ENCODE peak calls at places on chromosomes 11 and 22, in four cellular contexts. One of them, this sample, is unnamed.

GRCh38 chr11:125275905-125276634 is 111.5 kb downstream of the PKNOX2 start:
- DNase-seq in body of pancreas: no peak
- DNase-seq in heart left ventricle: no peak
- DNase-seq in ovary: no peak
- DNase-seq in this sample: no peak

GRCh38 chr11:1162498-1163311 is 5.0 kb downstream of the MUC5AC start:
- DNase-seq in ovary: no peak
- DNase-seq in heart left ventricle: peak; percentile 29
- DNase-seq in body of pancreas: no peak
- DNase-seq in this sample: peak; percentile 1

GRCh38 chr11:849951-850776 is 7.5 kb downstream of the TSPAN4 start:
- DNase-seq in body of pancreas: no peak
- DNase-seq in heart left ventricle: no peak
- DNase-seq in ovary: no peak
- DNase-seq in this sample: no peak

GRCh38 chr11:19959697-19960096 is 200.6 kb downstream of the DBX1 start:
- DNase-seq in heart left ventricle: no peak
- DNase-seq in ovary: no peak
- DNase-seq in body of pancreas: no peak
- DNase-seq in this sample: no peak

GRCh38 chr11:71251159-71251721 is 1.1 kb downstream of the SHANK2 start:
- DNase-seq in ovary: no peak
- DNase-seq in body of pancreas: peak; percentile 70
- DNase-seq in heart left ventricle: no peak
- DNase-seq in this sample: no peak

GRCh38 chr22:43490311-43490710 is 78.5 kb downstream of the MPPED1 start:
- DNase-seq in heart left ventricle: no peak
- DNase-seq in body of pancreas: no peak
- DNase-seq in ovary: no peak
- DNase-seq in this sample: no peak

GRCh38 chr11:19428206-19429001 is 187.7 kb upstream of the E2F8 start:
- DNase-seq in body of pancreas: no peak
- DNase-seq in heart left ventricle: no peak
- DNase-seq in ovary: no peak
- DNase-seq in this sample: no peak

GRCh38 chr22:37862570-37863325 is 13.5 kb downstream of the EIF3L start:
- DNase-seq in ovary: no peak
- DNase-seq in body of pancreas: no peak
- DNase-seq in heart left ventricle: no peak
- DNase-seq in this sample: no peak

GRCh38 chr11:77322506-77322905 is 21.0 kb upstream of the GDPD4 start:
- DNase-seq in ovary: peak; percentile 38
- DNase-seq in heart left ventricle: no peak
- DNase-seq in body of pancreas: peak; percentile 39
- DNase-seq in this sample: no peak

GRCh38 chr11:60633645-60634044 is 65.8 kb upstream of the MS4A8 start:
- DNase-seq in heart left ventricle: no peak
- DNase-seq in ovary: no peak
- DNase-seq in body of pancreas: no peak
- DNase-seq in this sample: no peak

GRCh38 chr11:73578786-73579185 is 19.1 kb downstream of the FAM168A start:
- DNase-seq in heart left ventricle: no peak
- DNase-seq in body of pancreas: no peak
- DNase-seq in ovary: no peak
- DNase-seq in this sample: no peak

GRCh38 chr11:129787518-129787917 is 28.1 kb upstream of the TMEM45B start:
- DNase-seq in heart left ventricle: no peak
- DNase-seq in body of pancreas: no peak
- DNase-seq in ovary: no peak
- DNase-seq in this sample: no peak

GRCh38 chr11:120137187-120137610 is 714 bp downstream of the TRIM29 start:
- DNase-seq in body of pancreas: peak; percentile 7
- DNase-seq in heart left ventricle: no peak
- DNase-seq in ovary: no peak
- DNase-seq in this sample: peak; percentile 8

GRCh38 chr22:50713571-50714056 is 24.4 kb upstream of the ACR start:
- DNase-seq in body of pancreas: no peak
- DNase-seq in ovary: no peak
- DNase-seq in heart left ventricle: peak; percentile 44
- DNase-seq in this sample: no peak

GRCh38 chr11:3971756-3972404 is 116.4 kb downstream of the STIM1 start:
- DNase-seq in heart left ventricle: no peak
- DNase-seq in body of pancreas: no peak
- DNase-seq in ovary: no peak
- DNase-seq in this sample: no peak

GRCh38 chr22:24337894-24338645 is 67.4 kb downstream of the SPECC1L start:
- DNase-seq in heart left ventricle: no peak
- DNase-seq in body of pancreas: no peak
- DNase-seq in ovary: no peak
- DNase-seq in this sample: no peak

GRCh38 chr11:25566298-25567200 is 765.4 kb upstream of the ANO3 start:
- DNase-seq in heart left ventricle: no peak
- DNase-seq in ovary: peak; percentile 21
- DNase-seq in body of pancreas: no peak
- DNase-seq in this sample: peak; percentile 12

GRCh38 chr22:23137905-23138520 is 3.8 kb downstream of the RSPH14 start:
- DNase-seq in body of pancreas: no peak
- DNase-seq in heart left ventricle: no peak
- DNase-seq in ovary: no peak
- DNase-seq in this sample: no peak

GRCh38 chr11:5204787-5205186 is 4.3 kb upstream of the OR51V1 start:
- DNase-seq in body of pancreas: no peak
- DNase-seq in heart left ventricle: no peak
- DNase-seq in ovary: no peak
- DNase-seq in this sample: no peak

GRCh38 chr11:16126361-16126760 is 230.0 kb downstream of the SOX6 start:
- DNase-seq in body of pancreas: no peak
- DNase-seq in ovary: no peak
- DNase-seq in heart left ventricle: no peak
- DNase-seq in this sample: no peak

GRCh38 chr22:25714739-25715138 is 27.2 kb upstream of the MYO18B start:
- DNase-seq in body of pancreas: no peak
- DNase-seq in ovary: no peak
- DNase-seq in heart left ventricle: no peak
- DNase-seq in this sample: no peak

GRCh38 chr11:112613051-112613972 is 347.9 kb upstream of the NCAM1 start:
- DNase-seq in ovary: no peak
- DNase-seq in body of pancreas: peak; percentile 68
- DNase-seq in heart left ventricle: no peak
- DNase-seq in this sample: peak; percentile 36

GRCh38 chr22:37626144-37626543 is 13.3 kb upstream of the SH3BP1 start:
- DNase-seq in ovary: peak; percentile 91
- DNase-seq in heart left ventricle: peak; percentile 82
- DNase-seq in body of pancreas: no peak
- DNase-seq in this sample: peak; percentile 92

GRCh38 chr11:26187639-26188038 is 144.3 kb upstream of the ANO3 start:
- DNase-seq in heart left ventricle: no peak
- DNase-seq in ovary: no peak
- DNase-seq in body of pancreas: no peak
- DNase-seq in this sample: no peak

GRCh38 chr11:45025716-45026492 is 75.2 kb upstream of the TP53I11 start:
- DNase-seq in ovary: no peak
- DNase-seq in body of pancreas: no peak
- DNase-seq in heart left ventricle: peak; percentile 82
- DNase-seq in this sample: peak; percentile 37

GRCh38 chr11:35166369-35167360 is 27.7 kb downstream of the CD44 start:
- DNase-seq in ovary: no peak
- DNase-seq in heart left ventricle: no peak
- DNase-seq in body of pancreas: no peak
- DNase-seq in this sample: no peak

GRCh38 chr22:41826430-41827383 is 6.2 kb upstream of the SREBF2 start:
- DNase-seq in heart left ventricle: no peak
- DNase-seq in body of pancreas: peak; percentile 27
- DNase-seq in ovary: peak; percentile 22
- DNase-seq in this sample: no peak

GRCh38 chr22:49023161-49023878 is 804.4 kb downstream of the BRD1 start:
- DNase-seq in body of pancreas: no peak
- DNase-seq in ovary: no peak
- DNase-seq in heart left ventricle: peak; percentile 47
- DNase-seq in this sample: no peak

GRCh38 chr11:100929377-100929776 is 200.2 kb downstream of the PGR start:
- DNase-seq in body of pancreas: no peak
- DNase-seq in ovary: no peak
- DNase-seq in heart left ventricle: no peak
- DNase-seq in this sample: no peak

GRCh38 chr11:64891215-64891848 is 12.9 kb upstream of the EHD1 start:
- DNase-seq in ovary: no peak
- DNase-seq in body of pancreas: no peak
- DNase-seq in heart left ventricle: no peak
- DNase-seq in this sample: no peak

DNA sequence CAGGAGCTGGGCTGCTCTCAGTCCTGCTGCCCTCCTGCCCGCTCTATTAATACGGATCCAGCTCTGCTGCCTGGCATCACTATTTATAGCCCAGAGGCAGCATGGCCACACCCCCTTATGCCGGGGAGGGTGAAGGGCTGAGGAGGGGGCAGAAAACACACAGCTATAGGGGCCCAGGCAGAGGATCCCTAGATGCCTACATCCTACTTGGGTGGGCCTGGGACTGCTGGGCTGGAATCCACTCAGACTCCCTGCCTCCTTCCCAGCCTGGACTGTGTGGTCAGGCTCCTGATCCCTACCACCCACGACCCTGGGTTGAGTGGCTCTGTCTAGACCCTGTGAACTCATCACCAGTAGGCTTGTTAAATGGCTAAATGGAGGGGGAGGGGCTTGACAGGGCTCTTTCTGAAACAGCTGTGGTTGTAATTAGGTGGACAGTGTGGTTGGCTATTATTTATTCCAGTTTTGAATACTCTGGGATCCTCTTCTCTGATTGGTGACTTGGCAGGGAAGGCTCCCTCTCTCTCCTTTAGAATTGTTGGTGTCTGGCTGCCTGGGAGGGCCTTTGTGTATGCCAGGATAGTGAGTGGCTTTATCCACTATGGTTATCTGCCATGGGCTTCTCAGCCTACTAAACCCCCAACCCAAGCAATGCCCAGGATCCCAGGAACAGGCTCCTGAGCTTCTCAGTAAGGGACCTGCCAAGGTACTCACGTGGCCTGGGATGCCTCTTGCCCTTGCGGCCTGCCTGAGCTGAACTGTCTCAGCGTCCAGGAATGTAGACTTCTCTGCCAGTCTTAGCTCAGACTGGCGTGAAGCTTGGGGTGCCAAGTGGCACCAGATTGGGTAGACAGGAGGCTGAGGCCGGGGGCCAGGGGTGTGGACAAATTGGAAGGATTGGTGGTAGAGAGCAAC is 15.2 kb downstream of the PHLDB1 start:
- DNase-seq in heart left ventricle: peak; percentile 77
- DNase-seq in ovary: no peak
- DNase-seq in body of pancreas: no peak
- DNase-seq in this sample: peak; percentile 55
- H3K4me1 ChIP-seq in heart left ventricle: peaks cover 11% of the 10 kb centered on the region
- H3K4me1 ChIP-seq in ovary: peaks cover 29% of the 10 kb centered on the region
- H3K4me1 ChIP-seq in body of pancreas: peaks cover 45% of the 10 kb centered on the region
- H3K4me1 ChIP-seq in this sample: peaks cover 9% of the 10 kb centered on the region

GRCh38 chr11:13283636-13284035 is 6.0 kb downstream of the BMAL1 start:
- DNase-seq in heart left ventricle: no peak
- DNase-seq in ovary: no peak
- DNase-seq in body of pancreas: no peak
- DNase-seq in this sample: no peak

GRCh38 chr11:13287026-13287425 is 9.4 kb downstream of the BMAL1 start:
- DNase-seq in body of pancreas: no peak
- DNase-seq in ovary: no peak
- DNase-seq in heart left ventricle: no peak
- DNase-seq in this sample: no peak

GRCh38 chr11:13286247-13286821 is 8.7 kb downstream of the BMAL1 start:
- DNase-seq in heart left ventricle: no peak
- DNase-seq in body of pancreas: no peak
- DNase-seq in ovary: no peak
- DNase-seq in this sample: no peak

GRCh38 chr11:13287681-13288080 is 10.1 kb downstream of the BMAL1 start:
- DNase-seq in body of pancreas: no peak
- DNase-seq in heart left ventricle: no peak
- DNase-seq in ovary: no peak
- DNase-seq in this sample: no peak

GRCh38 chr11:13284776-13285588 is 7.4 kb downstream of the BMAL1 start:
- DNase-seq in ovary: no peak
- DNase-seq in heart left ventricle: no peak
- DNase-seq in body of pancreas: no peak
- DNase-seq in this sample: no peak
- H3K27ac ChIP-seq in ovary: no peak overlapping the region
- H3K27ac ChIP-seq in heart left ventricle: no peak overlapping the region
- H3K27ac ChIP-seq in body of pancreas: no peak overlapping the region
- H3K27ac ChIP-seq in this sample: no peak overlapping the region

GRCh38 chr11:119099707-119100106 is 1.9 kb downstream of the DPAGT1 start:
- DNase-seq in heart left ventricle: no peak
- DNase-seq in ovary: no peak
- DNase-seq in body of pancreas: no peak
- DNase-seq in this sample: no peak

GRCh38 chr11:119101759-119102423 is at the start of gene DPAGT1:
- DNase-seq in heart left ventricle: peak; percentile 89
- DNase-seq in ovary: peak; percentile 88
- DNase-seq in body of pancreas: peak; percentile 90
- DNase-seq in this sample: peak; percentile 88

GRCh38 chr11:119100246-119100959 is 1.2 kb downstream of the DPAGT1 start:
- DNase-seq in ovary: no peak
- DNase-seq in body of pancreas: no peak
- DNase-seq in heart left ventricle: no peak
- DNase-seq in this sample: no peak

GRCh38 chr11:119100960-119101349 is 698 bp downstream of the DPAGT1 start:
- DNase-seq in body of pancreas: no peak
- DNase-seq in ovary: no peak
- DNase-seq in heart left ventricle: no peak
- DNase-seq in this sample: no peak

DNA sequence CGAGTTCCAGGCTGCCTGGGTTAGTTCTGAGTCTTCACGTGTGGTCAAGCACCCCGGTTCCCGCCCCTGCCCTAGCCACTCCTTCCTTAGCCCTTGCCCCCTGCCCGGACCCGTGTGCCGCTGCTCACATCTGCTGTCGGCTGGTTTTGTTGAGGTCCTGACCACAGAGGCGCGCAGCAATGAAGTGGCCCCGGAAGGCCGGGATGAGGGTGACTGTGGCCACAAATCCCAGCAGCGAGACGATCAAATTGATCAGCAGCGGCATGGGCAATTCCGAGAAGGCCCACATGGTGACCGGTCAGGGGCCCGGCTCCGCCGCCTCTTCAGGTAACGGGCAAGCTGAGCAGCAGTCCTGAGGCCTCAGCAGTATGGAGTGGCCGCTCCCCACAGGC is 290 bp downstream of the DPAGT1 start:
- DNase-seq in ovary: no peak
- DNase-seq in heart left ventricle: peak; percentile 70
- DNase-seq in body of pancreas: no peak
- DNase-seq in this sample: no peak
- TF ChIP-seq POLR2A in ovary: no peak
- TF ChIP-seq POLR2A in heart left ventricle: no peak
- TF ChIP-seq POLR2A in body of pancreas: no peak
- TF ChIP-seq POLR2A in this sample: no peak

GRCh38 chr11:63762662-63763505 is 5.7 kb downstream of the ZFTA start:
- DNase-seq in heart left ventricle: peak; percentile 73
- DNase-seq in ovary: peak; percentile 72
- DNase-seq in body of pancreas: peak; percentile 43
- DNase-seq in this sample: peak; percentile 61
- H3K4me1 ChIP-seq in heart left ventricle: no peaks in the 10 kb centered on the region
- H3K4me1 ChIP-seq in ovary: peaks cover 17% of the 10 kb centered on the region
- H3K4me1 ChIP-seq in body of pancreas: peaks cover 45% of the 10 kb centered on the region
- H3K4me1 ChIP-seq in this sample: peaks cover 18% of the 10 kb centered on the region

GRCh38 chr11:67581469-67581868 is 2.1 kb upstream of the GSTP1 start:
- DNase-seq in heart left ventricle: no peak
- DNase-seq in ovary: no peak
- DNase-seq in body of pancreas: peak; percentile 50
- DNase-seq in this sample: no peak
- H3K27ac ChIP-seq in heart left ventricle: no peak overlapping the region
- H3K27ac ChIP-seq in ovary: no peak overlapping the region
- H3K27ac ChIP-seq in body of pancreas: peak overlapping the region; percentile 97
- H3K27ac ChIP-seq in this sample: no peak overlapping the region

GRCh38 chr11:117098269-117099231 is at the start of gene SIK3:
- DNase-seq in heart left ventricle: peak; percentile 98
- DNase-seq in ovary: peak; percentile 94
- DNase-seq in body of pancreas: peak; percentile 96
- DNase-seq in this sample: peak; percentile 95
- TF ChIP-seq POLR2A in heart left ventricle: no peak
- TF ChIP-seq POLR2A in ovary: peak; percentile 76
- TF ChIP-seq POLR2A in body of pancreas: peak; percentile 77
- TF ChIP-seq POLR2A in this sample: peak; percentile 81

This sample was measured in uterus.